ENCODE peak calls at places on chromosomes 4 and X, in four cellular contexts. M is MG63, R is LoVo, J is H4. N is an unnamed sample.

GRCh38 chr4:31844350-31844749 is 1124.2 kb downstream of the PCDH7 start:
- DNase-seq in J (no peak), M (no peak), R (no peak), N (no peak)

GRCh38 chr4:135718019-135718418 is 1516.4 kb upstream of the PABPC4L start:
- DNase-seq in M (no peak), R (no peak), J (peak; percentile 6), N (no peak)

GRCh38 chr4:42391981-42392380 is 5.3 kb upstream of the SHISA3 start:
- DNase-seq in R (no peak), M (no peak), J (no peak), N (no peak)

GRCh38 chrX:53073115-53073581 is 9.0 kb upstream of the TSPYL2 start:
- DNase-seq in J (no peak), R (peak; percentile 2), M (no peak), N (no peak)

GRCh38 chr4:154707877-154708276 is 35.9 kb upstream of the LRAT start:
- DNase-seq in J (no peak), M (no peak), R (no peak), N (no peak)

GRCh38 chr4:139735381-139736256 is 70.0 kb downstream of the MGST2 start:
- DNase-seq in J (no peak), M (no peak), R (no peak), N (no peak)

GRCh38 chrX:109776986-109777385 is 43.9 kb upstream of the ACSL4 start:
- DNase-seq in R (no peak), J (no peak), M (no peak), N (no peak)

GRCh38 chr4:1660948-1661677 is 23.0 kb downstream of the FAM53A start:
- DNase-seq in J (no peak), R (no peak), M (no peak), N (no peak)

GRCh38 chr4:189912170-189912569 is 28.5 kb upstream of the FRG1 start:
- DNase-seq in J (no peak), M (no peak), R (no peak), N (no peak)

GRCh38 chr4:186827542-186827887 is 103.9 kb upstream of the FAT1 start:
- DNase-seq in J (no peak), R (no peak), M (no peak), N (no peak)

GRCh38 chrX:110310896-110311295 is 7.0 kb downstream of the AMMECR1 start:
- DNase-seq in M (no peak), J (no peak), R (no peak), N (no peak)

GRCh38 chr4:28225689-28226353 is 1365.2 kb downstream of the STIM2 start:
- DNase-seq in M (no peak), R (no peak), J (no peak), N (no peak)

GRCh38 chr4:110156442-110156841 is 42.0 kb downstream of the ELOVL6 start:
- DNase-seq in J (no peak), R (no peak), M (no peak), N (no peak)

GRCh38 chrX:70664726-70665125 is 220.1 kb downstream of the DLG3 start:
- DNase-seq in R (peak; percentile 20), J (peak; percentile 9), M (no peak), N (no peak)

GRCh38 chrX:153944140-153944799 is at the start of gene RENBP:
- DNase-seq in J (no peak), M (no peak), R (no peak), N (no peak)

GRCh38 chr4:172985552-172985951 is 183.1 kb upstream of the GALNT7 start:
- DNase-seq in J (peak; percentile 67), R (peak; percentile 27), M (no peak), N (no peak)

GRCh38 chr4:60682901-60683300 is 517.2 kb upstream of the ADGRL3 start:
- DNase-seq in J (no peak), R (no peak), M (no peak), N (no peak)

GRCh38 chr4:30437316-30437715 is 282.9 kb upstream of the PCDH7 start:
- DNase-seq in M (no peak), J (no peak), R (no peak), N (no peak)

GRCh38 chrX:13876652-13877051 is 59.8 kb upstream of the GPM6B start:
- DNase-seq in J (peak; percentile 7), R (no peak), M (peak; percentile 5), N (no peak)

GRCh38 chr4:76691767-76692689 is 205.9 kb downstream of the SOWAHB start:
- DNase-seq in J (no peak), M (no peak), R (no peak), N (no peak)

GRCh38 chr4:38768968-38769394 is 13.8 kb downstream of the TLR10 start:
- DNase-seq in M (no peak), J (no peak), R (no peak), N (no peak)

GRCh38 chr4:68907230-68907629 is 44.4 kb downstream of the UGT2A3 start:
- DNase-seq in J (no peak), M (no peak), R (no peak), N (no peak)

GRCh38 chrX:150155396-150156048 is 207.6 kb upstream of the MAMLD1 start:
- DNase-seq in R (peak; percentile 26), M (peak; percentile 84), J (peak; percentile 33), N (no peak)

GRCh38 chrX:153339662-153340061 is 5.7 kb downstream of the ZNF275 start:
- DNase-seq in J (no peak), M (no peak), R (no peak), N (no peak)

GRCh38 chr4:109046549-109047171 is 255.8 kb downstream of the COL25A1 start:
- DNase-seq in M (no peak), R (no peak), J (peak; percentile 26), N (no peak)

GRCh38 chr4:66017671-66018070 is 347.4 kb upstream of the EPHA5 start:
- DNase-seq in R (no peak), M (no peak), J (no peak), N (no peak)

GRCh38 chr4:84944952-84945351 is 21.5 kb downstream of the WDFY3 start:
- DNase-seq in R (no peak), M (no peak), J (no peak), N (no peak)

GRCh38 chrX:30224541-30224940 is 5.9 kb upstream of the MAGEB3 start:
- DNase-seq in R (no peak), J (no peak), M (no peak), N (no peak)

GRCh38 chr4:88138561-88138960 is 19.9 kb downstream of the ABCG2 start:
- DNase-seq in R (no peak), M (peak; percentile 55), J (peak; percentile 52), N (no peak)

GRCh38 chr4:8035371-8035780 is 95.7 kb upstream of the AFAP1 start:
- DNase-seq in M (no peak), R (no peak), J (peak; percentile 92), N (no peak)

GRCh38 chr4:147174561-147174960 is 228.9 kb upstream of the TTC29 start:
- DNase-seq in J (no peak), M (no peak), R (no peak), N (no peak)

GRCh38 chrX:13774696-13775095 is 40.1 kb downstream of the OFD1 start:
- DNase-seq in J (no peak), R (no peak), M (no peak), N (no peak)

GRCh38 chr4:119570401-119570800 is 58.2 kb downstream of the PDE5A start:
- DNase-seq in M (peak; percentile 6), R (no peak), J (no peak), N (no peak)

GRCh38 chr4:15234585-15235126 is 193.2 kb upstream of the C1QTNF7 start:
- DNase-seq in M (peak; percentile 71), J (peak; percentile 92), R (peak; percentile 32), N (no peak)